ENCODE peak calls at places on chromosome 2, in nine cellular contexts. H, J, Y, I, V, C, A, P and B are unnamed samples.

GRCh38 chr2:10900216-10901109 is 11.3 kb upstream of the KCNF1 start:
- DNase-seq in H (no peak), J (no peak), Y (no peak), I (no peak), V (peak), C (no peak), A (no peak), P (no peak), B (no peak)

GRCh38 chr2:219565130-219566080 is 5.9 kb downstream of the OBSL1 start:
- DNase-seq in H (no peak), J (no peak), Y (no peak), I (no peak), V (no peak), C (no peak), A (no peak), P (no peak), B (no peak)

GRCh38 chr2:46167406-46167805 is 129.8 kb upstream of the EPAS1 start:
- DNase-seq in H (no peak), J (no peak), Y (no peak), I (no peak), V (no peak), C (no peak), A (no peak), P (no peak), B (no peak)

GRCh38 chr2:3594493-3595281 is at the start of gene COLEC11:
- DNase-seq in H (no peak), J (no peak), Y (no peak), I (no peak), V (no peak), C (no peak), A (peak), P (no peak), B (no peak)

GRCh38 chr2:96091711-96092579 is 24.4 kb downstream of the ADRA2B start:
- DNase-seq in H (peak), J (no peak), Y (no peak), I (no peak), V (no peak), C (no peak), A (no peak), P (no peak), B (no peak)

GRCh38 chr2:171272039-171272438 is 111.3 kb upstream of the TLK1 start:
- DNase-seq in H (no peak), J (no peak), Y (no peak), I (no peak), V (peak), C (no peak), A (no peak), P (no peak), B (no peak)

GRCh38 chr2:205681836-205682238 is 464 bp upstream of the NRP2 start:
- DNase-seq in H (peak), J (no peak), Y (no peak), I (no peak), V (no peak), C (no peak), A (peak), P (peak), B (no peak)

GRCh38 chr2:164567335-164567989 is 53.8 kb downstream of the GRB14 start:
- DNase-seq in H (no peak), J (no peak), Y (no peak), I (no peak), V (no peak), C (no peak), A (no peak), P (no peak), B (no peak)

GRCh38 chr2:42550870-42551269 is 17.6 kb upstream of the MTA3 start:
- DNase-seq in H (no peak), J (no peak), Y (no peak), I (no peak), V (no peak), C (no peak), A (no peak), P (no peak), B (no peak)

GRCh38 chr2:43070039-43070438 is 156.4 kb downstream of the ZFP36L2 start:
- DNase-seq in H (no peak), J (no peak), Y (no peak), I (no peak), V (no peak), C (no peak), A (peak), P (no peak), B (no peak)

GRCh38 chr2:25672500-25673169 is 742 bp downstream of the DTNB start:
- DNase-seq in H (peak), J (peak), Y (peak), I (peak), V (no peak), C (peak), A (peak), P (peak), B (peak)

GRCh38 chr2:157672129-157672528 is 43.5 kb upstream of the ACVR1C start:
- DNase-seq in H (no peak), J (no peak), Y (no peak), I (no peak), V (no peak), C (no peak), A (no peak), P (no peak), B (no peak)

GRCh38 chr2:235518317-235519090 is 24.7 kb downstream of the AGAP1 start:
- DNase-seq in H (peak), J (no peak), Y (no peak), I (no peak), V (no peak), C (no peak), A (peak), P (no peak), B (no peak)

GRCh38 chr2:230170532-230170931 is 49.3 kb downstream of the SP110 start:
- DNase-seq in H (no peak), J (no peak), Y (no peak), I (peak), V (no peak), C (no peak), A (no peak), P (no peak), B (no peak)

GRCh38 chr2:102094917-102095316 is 47.6 kb upstream of the IL1R1 start:
- DNase-seq in H (no peak), J (peak), Y (no peak), I (no peak), V (peak), C (no peak), A (no peak), P (peak), B (no peak)

GRCh38 chr2:98937906-98938305 is 1.9 kb upstream of the CRACDL start:
- DNase-seq in H (no peak), J (no peak), Y (no peak), I (no peak), V (no peak), C (no peak), A (no peak), P (no peak), B (no peak)

GRCh38 chr2:43070676-43071491 is 155.5 kb downstream of the ZFP36L2 start:
- DNase-seq in H (no peak), J (no peak), Y (no peak), I (no peak), V (no peak), C (no peak), A (peak), P (no peak), B (no peak)

GRCh38 chr2:191266201-191266600 is 21.0 kb downstream of the MYO1B start:
- DNase-seq in H (no peak), J (no peak), Y (no peak), I (no peak), V (no peak), C (no peak), A (no peak), P (no peak), B (no peak)

GRCh38 chr2:229815342-229815741 is 101.0 kb upstream of the DNER start:
- DNase-seq in H (no peak), J (no peak), Y (no peak), I (no peak), V (no peak), C (no peak), A (no peak), P (no peak), B (no peak)

GRCh38 chr2:69145204-69145603 is 132.2 kb downstream of the ANTXR1 start:
- DNase-seq in H (no peak), J (no peak), Y (no peak), I (no peak), V (no peak), C (no peak), A (no peak), P (no peak), B (no peak)

GRCh38 chr2:41930807-41931566 is 116.8 kb upstream of the PKDCC start:
- DNase-seq in H (no peak), J (no peak), Y (no peak), I (no peak), V (peak), C (no peak), A (peak), P (no peak), B (no peak)

GRCh38 chr2:86254576-86255538 is 55.6 kb downstream of the MRPL35 start:
- DNase-seq in H (no peak), J (no peak), Y (no peak), I (no peak), V (no peak), C (no peak), A (peak), P (no peak), B (no peak)

GRCh38 chr2:142834003-142834402 is 43.5 kb upstream of the KYNU start:
- DNase-seq in H (no peak), J (no peak), Y (no peak), I (no peak), V (no peak), C (no peak), A (no peak), P (no peak), B (no peak)

GRCh38 chr2:40256649-40257048 is 195.2 kb downstream of the SLC8A1 start:
- DNase-seq in H (peak), J (no peak), Y (no peak), I (no peak), V (no peak), C (no peak), A (no peak), P (no peak), B (no peak)

GRCh38 chr2:177338177-177338721 is 54.3 kb upstream of the AGPS start:
- DNase-seq in H (no peak), J (no peak), Y (no peak), I (no peak), V (peak), C (no peak), A (no peak), P (no peak), B (no peak)